ENCODE peak calls at places on chromosomes 16 and 17, in nine cellular contexts. One of them, this sample, is unnamed.

GRCh38 chr16:48075398-48075797 is 80.4 kb downstream of the ABCC12 start:
- DNase-seq in PC-3: peak
- DNase-seq in GM23248: peak
- DNase-seq in spleen: no peak
- DNase-seq in cardiac muscle cell: no peak
- DNase-seq in adrenal gland: no peak
- DNase-seq in CD4-positive, alpha-beta T cell: no peak
- DNase-seq in brain microvascular endothelial cell: peak
- DNase-seq in vagina: no peak
- DNase-seq in this sample: no peak

GRCh38 chr17:61568219-61569072 is 22.6 kb downstream of the NACA2 start:
- DNase-seq in vagina: no peak
- DNase-seq in brain microvascular endothelial cell: no peak
- DNase-seq in CD4-positive, alpha-beta T cell: no peak
- DNase-seq in GM23248: no peak
- DNase-seq in adrenal gland: no peak
- DNase-seq in PC-3: peak
- DNase-seq in spleen: no peak
- DNase-seq in cardiac muscle cell: no peak
- DNase-seq in this sample: no peak

GRCh38 chr16:404971-405486 is 3.3 kb downstream of the DECR2 start:
- DNase-seq in vagina: no peak
- DNase-seq in GM23248: no peak
- DNase-seq in CD4-positive, alpha-beta T cell: no peak
- DNase-seq in spleen: no peak
- DNase-seq in cardiac muscle cell: no peak
- DNase-seq in adrenal gland: no peak
- DNase-seq in brain microvascular endothelial cell: no peak
- DNase-seq in PC-3: no peak
- DNase-seq in this sample: no peak

GRCh38 chr16:47045459-47045858 is 72.0 kb upstream of the DNAJA2 start:
- DNase-seq in GM23248: no peak
- DNase-seq in PC-3: no peak
- DNase-seq in spleen: no peak
- DNase-seq in adrenal gland: no peak
- DNase-seq in brain microvascular endothelial cell: no peak
- DNase-seq in vagina: no peak
- DNase-seq in CD4-positive, alpha-beta T cell: no peak
- DNase-seq in cardiac muscle cell: no peak
- DNase-seq in this sample: no peak

GRCh38 chr17:38893612-38894011 is 23.8 kb downstream of the LASP1 start:
- DNase-seq in brain microvascular endothelial cell: peak
- DNase-seq in spleen: peak
- DNase-seq in PC-3: no peak
- DNase-seq in cardiac muscle cell: no peak
- DNase-seq in GM23248: peak
- DNase-seq in adrenal gland: peak
- DNase-seq in vagina: no peak
- DNase-seq in CD4-positive, alpha-beta T cell: no peak
- DNase-seq in this sample: no peak

GRCh38 chr16:4792951-4793513 is 2.1 kb upstream of the SMIM22 start:
- DNase-seq in PC-3: no peak
- DNase-seq in brain microvascular endothelial cell: no peak
- DNase-seq in cardiac muscle cell: no peak
- DNase-seq in CD4-positive, alpha-beta T cell: no peak
- DNase-seq in vagina: no peak
- DNase-seq in spleen: no peak
- DNase-seq in GM23248: no peak
- DNase-seq in adrenal gland: no peak
- DNase-seq in this sample: no peak

GRCh38 chr17:74289688-74290087 is 15.7 kb downstream of the DNAI2 start:
- DNase-seq in GM23248: no peak
- DNase-seq in cardiac muscle cell: no peak
- DNase-seq in brain microvascular endothelial cell: no peak
- DNase-seq in PC-3: no peak
- DNase-seq in CD4-positive, alpha-beta T cell: no peak
- DNase-seq in spleen: no peak
- DNase-seq in adrenal gland: no peak
- DNase-seq in vagina: no peak
- DNase-seq in this sample: no peak

GRCh38 chr16:17578921-17579876 is 108.4 kb upstream of the XYLT1 start:
- DNase-seq in PC-3: peak
- DNase-seq in brain microvascular endothelial cell: peak
- DNase-seq in CD4-positive, alpha-beta T cell: peak
- DNase-seq in adrenal gland: peak
- DNase-seq in cardiac muscle cell: peak
- DNase-seq in spleen: no peak
- DNase-seq in vagina: no peak
- DNase-seq in GM23248: peak
- DNase-seq in this sample: peak

GRCh38 chr17:67378444-67379250 is 1.6 kb downstream of the PITPNC1 start:
- DNase-seq in cardiac muscle cell: peak
- DNase-seq in spleen: peak
- DNase-seq in CD4-positive, alpha-beta T cell: peak
- DNase-seq in PC-3: peak
- DNase-seq in brain microvascular endothelial cell: peak
- DNase-seq in adrenal gland: peak
- DNase-seq in vagina: no peak
- DNase-seq in GM23248: peak
- DNase-seq in this sample: peak

GRCh38 chr16:66515543-66516171 is 34.3 kb downstream of the TK2 start:
- DNase-seq in GM23248: peak
- DNase-seq in cardiac muscle cell: no peak
- DNase-seq in adrenal gland: no peak
- DNase-seq in brain microvascular endothelial cell: peak
- DNase-seq in vagina: no peak
- DNase-seq in spleen: no peak
- DNase-seq in CD4-positive, alpha-beta T cell: no peak
- DNase-seq in PC-3: peak
- DNase-seq in this sample: no peak

GRCh38 chr17:27540300-27541105 is 84.3 kb downstream of the KSR1 start:
- DNase-seq in CD4-positive, alpha-beta T cell: no peak
- DNase-seq in spleen: peak
- DNase-seq in PC-3: peak
- DNase-seq in vagina: peak
- DNase-seq in cardiac muscle cell: no peak
- DNase-seq in brain microvascular endothelial cell: peak
- DNase-seq in adrenal gland: peak
- DNase-seq in GM23248: peak
- DNase-seq in this sample: no peak

GRCh38 chr16:4372578-4373355 is 1.1 kb downstream of the VASN start:
- DNase-seq in cardiac muscle cell: no peak
- DNase-seq in CD4-positive, alpha-beta T cell: no peak
- DNase-seq in spleen: peak
- DNase-seq in GM23248: peak
- DNase-seq in PC-3: peak
- DNase-seq in adrenal gland: peak
- DNase-seq in vagina: no peak
- DNase-seq in brain microvascular endothelial cell: peak
- DNase-seq in this sample: no peak

GRCh38 chr16:58488531-58488930 is 11.4 kb upstream of the NDRG4 start:
- DNase-seq in GM23248: no peak
- DNase-seq in adrenal gland: peak
- DNase-seq in cardiac muscle cell: no peak
- DNase-seq in vagina: no peak
- DNase-seq in CD4-positive, alpha-beta T cell: no peak
- DNase-seq in PC-3: no peak
- DNase-seq in brain microvascular endothelial cell: no peak
- DNase-seq in spleen: peak
- DNase-seq in this sample: no peak

GRCh38 chr16:50238868-50239301 is 27.5 kb upstream of the ADCY7 start:
- DNase-seq in cardiac muscle cell: no peak
- DNase-seq in spleen: no peak
- DNase-seq in GM23248: no peak
- DNase-seq in vagina: no peak
- DNase-seq in adrenal gland: no peak
- DNase-seq in PC-3: no peak
- DNase-seq in brain microvascular endothelial cell: no peak
- DNase-seq in CD4-positive, alpha-beta T cell: no peak
- DNase-seq in this sample: no peak

GRCh38 chr17:80970044-80970761 is 21.4 kb upstream of the CHMP6 start:
- DNase-seq in brain microvascular endothelial cell: no peak
- DNase-seq in CD4-positive, alpha-beta T cell: peak
- DNase-seq in spleen: peak
- DNase-seq in adrenal gland: no peak
- DNase-seq in PC-3: peak
- DNase-seq in GM23248: peak
- DNase-seq in vagina: no peak
- DNase-seq in cardiac muscle cell: no peak
- DNase-seq in this sample: no peak

GRCh38 chr16:67644038-67644437 is 906 bp upstream of the CARMIL2 start:
- DNase-seq in GM23248: no peak
- DNase-seq in PC-3: no peak
- DNase-seq in vagina: no peak
- DNase-seq in CD4-positive, alpha-beta T cell: no peak
- DNase-seq in cardiac muscle cell: no peak
- DNase-seq in adrenal gland: no peak
- DNase-seq in spleen: no peak
- DNase-seq in brain microvascular endothelial cell: no peak
- DNase-seq in this sample: no peak

DNA sequence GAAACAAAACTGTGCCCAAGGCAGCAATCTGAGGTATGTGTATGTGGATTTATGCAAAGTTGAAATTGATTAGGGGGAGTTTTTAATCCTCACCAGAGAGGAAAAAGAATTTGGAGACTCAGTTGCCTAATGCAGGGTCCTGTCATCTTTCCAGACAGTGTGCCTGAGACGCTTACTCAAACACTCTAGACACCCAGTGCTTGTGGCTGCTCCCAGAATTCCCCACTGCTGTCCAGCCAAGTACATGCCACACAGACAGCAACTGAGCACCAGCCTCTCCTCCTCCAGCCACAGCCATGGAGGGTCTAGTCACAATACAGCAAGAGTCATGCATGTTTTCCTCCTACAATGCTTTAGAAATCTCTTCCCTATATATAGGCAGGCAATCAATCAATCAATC is 118.1 kb downstream of the HIC1 start:
- DNase-seq in vagina: no peak
- DNase-seq in brain microvascular endothelial cell: no peak
- DNase-seq in PC-3: no peak
- DNase-seq in cardiac muscle cell: peak
- DNase-seq in GM23248: peak
- DNase-seq in adrenal gland: peak
- DNase-seq in spleen: no peak
- DNase-seq in CD4-positive, alpha-beta T cell: no peak
- DNase-seq in this sample: no peak
- H3K27ac ChIP-seq in vagina: peak
- H3K27ac ChIP-seq in brain microvascular endothelial cell: peak
- H3K27ac ChIP-seq in PC-3: peak
- H3K27ac ChIP-seq in cardiac muscle cell: peak
- H3K27ac ChIP-seq in GM23248: peak
- H3K27ac ChIP-seq in adrenal gland: peak
- H3K27ac ChIP-seq in spleen: peak
- H3K27ac ChIP-seq in CD4-positive, alpha-beta T cell: no peak
- H3K27ac ChIP-seq in this sample: no peak

DNA sequence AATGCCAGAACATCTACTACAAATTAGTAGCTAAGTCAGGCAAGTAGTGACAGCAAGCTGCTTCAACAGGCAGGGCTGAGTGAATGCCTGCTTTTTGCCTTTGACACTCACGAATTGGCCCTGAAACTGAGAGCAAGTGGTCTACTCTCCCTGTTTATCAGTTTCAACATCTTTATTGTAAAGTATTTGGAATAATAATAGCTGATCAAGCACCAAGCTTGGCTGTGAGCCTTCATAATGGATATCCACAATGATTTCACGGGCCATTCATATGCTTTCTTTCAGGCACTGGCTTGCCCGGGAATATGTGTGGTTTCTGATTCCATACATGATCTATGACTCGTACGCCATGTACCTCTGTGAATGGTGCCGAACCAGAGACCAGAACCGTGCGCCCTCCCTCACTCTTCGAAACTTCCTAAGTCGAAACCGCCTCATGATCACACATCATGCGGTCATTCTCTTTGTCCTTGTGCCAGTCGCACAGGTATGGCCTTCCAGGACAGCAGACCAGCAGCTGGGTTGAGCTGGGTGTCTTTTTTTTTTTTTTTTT is 5.2 kb downstream of the TLCD3A start:
- DNase-seq in PC-3: no peak
- DNase-seq in adrenal gland: no peak
- DNase-seq in GM23248: no peak
- DNase-seq in brain microvascular endothelial cell: no peak
- DNase-seq in vagina: no peak
- DNase-seq in CD4-positive, alpha-beta T cell: no peak
- DNase-seq in cardiac muscle cell: no peak
- DNase-seq in spleen: no peak
- DNase-seq in this sample: no peak
- H3K27ac ChIP-seq in PC-3: no peak
- H3K27ac ChIP-seq in adrenal gland: no peak
- H3K27ac ChIP-seq in GM23248: no peak
- H3K27ac ChIP-seq in brain microvascular endothelial cell: no peak
- H3K27ac ChIP-seq in vagina: no peak
- H3K27ac ChIP-seq in CD4-positive, alpha-beta T cell: no peak
- H3K27ac ChIP-seq in cardiac muscle cell: no peak
- H3K27ac ChIP-seq in spleen: no peak
- H3K27ac ChIP-seq in this sample: no peak

GRCh38 chr17:68612228-68612922 is 11.2 kb upstream of the FAM20A start:
- DNase-seq in adrenal gland: no peak
- DNase-seq in vagina: no peak
- DNase-seq in spleen: no peak
- DNase-seq in cardiac muscle cell: no peak
- DNase-seq in CD4-positive, alpha-beta T cell: no peak
- DNase-seq in GM23248: peak
- DNase-seq in PC-3: no peak
- DNase-seq in brain microvascular endothelial cell: no peak
- DNase-seq in this sample: no peak
- H3K27ac ChIP-seq in adrenal gland: no peak
- H3K27ac ChIP-seq in vagina: no peak
- H3K27ac ChIP-seq in spleen: no peak
- H3K27ac ChIP-seq in cardiac muscle cell: no peak
- H3K27ac ChIP-seq in CD4-positive, alpha-beta T cell: no peak
- H3K27ac ChIP-seq in GM23248: no peak
- H3K27ac ChIP-seq in PC-3: peak
- H3K27ac ChIP-seq in brain microvascular endothelial cell: no peak
- H3K27ac ChIP-seq in this sample: no peak

GRCh38 chr17:50319630-50320029 is 26.3 kb upstream of the XYLT2 start:
- DNase-seq in PC-3: no peak
- DNase-seq in cardiac muscle cell: no peak
- DNase-seq in adrenal gland: no peak
- DNase-seq in brain microvascular endothelial cell: no peak
- DNase-seq in spleen: peak
- DNase-seq in GM23248: no peak
- DNase-seq in CD4-positive, alpha-beta T cell: no peak
- DNase-seq in vagina: no peak
- DNase-seq in this sample: no peak

GRCh38 chr17:50314456-50315011 is 31.4 kb upstream of the XYLT2 start:
- DNase-seq in spleen: peak
- DNase-seq in GM23248: no peak
- DNase-seq in adrenal gland: no peak
- DNase-seq in CD4-positive, alpha-beta T cell: no peak
- DNase-seq in vagina: no peak
- DNase-seq in PC-3: no peak
- DNase-seq in brain microvascular endothelial cell: no peak
- DNase-seq in cardiac muscle cell: no peak
- DNase-seq in this sample: no peak

GRCh38 chr17:50318551-50319310 is 27.2 kb upstream of the XYLT2 start:
- DNase-seq in brain microvascular endothelial cell: no peak
- DNase-seq in GM23248: no peak
- DNase-seq in vagina: no peak
- DNase-seq in spleen: peak
- DNase-seq in adrenal gland: no peak
- DNase-seq in PC-3: no peak
- DNase-seq in cardiac muscle cell: no peak
- DNase-seq in CD4-positive, alpha-beta T cell: no peak
- DNase-seq in this sample: no peak

GRCh38 chr17:50316016-50316587 is 29.8 kb upstream of the XYLT2 start:
- DNase-seq in adrenal gland: no peak
- DNase-seq in GM23248: no peak
- DNase-seq in CD4-positive, alpha-beta T cell: no peak
- DNase-seq in brain microvascular endothelial cell: no peak
- DNase-seq in vagina: no peak
- DNase-seq in spleen: peak
- DNase-seq in cardiac muscle cell: no peak
- DNase-seq in PC-3: no peak
- DNase-seq in this sample: no peak

GRCh38 chr17:50317121-50317520 is 28.8 kb upstream of the XYLT2 start:
- DNase-seq in spleen: no peak
- DNase-seq in brain microvascular endothelial cell: no peak
- DNase-seq in PC-3: no peak
- DNase-seq in adrenal gland: no peak
- DNase-seq in cardiac muscle cell: no peak
- DNase-seq in CD4-positive, alpha-beta T cell: no peak
- DNase-seq in vagina: no peak
- DNase-seq in GM23248: peak
- DNase-seq in this sample: no peak
- H3K27ac ChIP-seq in spleen: no peak
- H3K27ac ChIP-seq in brain microvascular endothelial cell: no peak
- H3K27ac ChIP-seq in PC-3: no peak
- H3K27ac ChIP-seq in adrenal gland: no peak
- H3K27ac ChIP-seq in cardiac muscle cell: no peak
- H3K27ac ChIP-seq in CD4-positive, alpha-beta T cell: no peak
- H3K27ac ChIP-seq in vagina: no peak
- H3K27ac ChIP-seq in GM23248: no peak
- H3K27ac ChIP-seq in this sample: no peak